ENCODE peak calls at places on chromosome 9, in six cellular contexts. One of them, this sample, is unnamed. For H3K9me3, the result is how much of the 10 kb centered on the place peaks cover.

GRCh38 chr9:68702493-68702892 is 2.5 kb upstream of the PIP5K1B start:
- DNase-seq in spleen: no peak
- DNase-seq in cardiac muscle cell: no peak
- DNase-seq in gastrocnemius medialis: no peak
- DNase-seq in effector memory CD4-positive, alpha-beta T cell: no peak
- DNase-seq in right lobe of liver: no peak
- DNase-seq in this sample: no peak

GRCh38 chr9:98009926-98010325 is 26.8 kb downstream of the ANP32B start:
- DNase-seq in spleen: no peak
- DNase-seq in cardiac muscle cell: no peak
- DNase-seq in gastrocnemius medialis: no peak
- DNase-seq in effector memory CD4-positive, alpha-beta T cell: no peak
- DNase-seq in right lobe of liver: no peak
- DNase-seq in this sample: no peak

GRCh38 chr9:97556721-97557605 is 55.5 kb downstream of the TMOD1 start:
- DNase-seq in spleen: no peak
- DNase-seq in cardiac muscle cell: no peak
- DNase-seq in gastrocnemius medialis: no peak
- DNase-seq in effector memory CD4-positive, alpha-beta T cell: no peak
- DNase-seq in right lobe of liver: peak
- DNase-seq in this sample: peak

GRCh38 chr9:98989036-98990000 is 45.6 kb downstream of the COL15A1 start:
- DNase-seq in spleen: no peak
- DNase-seq in cardiac muscle cell: no peak
- DNase-seq in gastrocnemius medialis: peak
- DNase-seq in effector memory CD4-positive, alpha-beta T cell: no peak
- DNase-seq in right lobe of liver: no peak
- DNase-seq in this sample: peak

GRCh38 chr9:100379862-100380261 is 27.1 kb upstream of the TEX10 start:
- DNase-seq in spleen: no peak
- DNase-seq in cardiac muscle cell: no peak
- DNase-seq in gastrocnemius medialis: no peak
- DNase-seq in effector memory CD4-positive, alpha-beta T cell: no peak
- DNase-seq in right lobe of liver: no peak
- DNase-seq in this sample: no peak

GRCh38 chr9:69421908-69422801 is 97.1 kb downstream of the ENTREP1 start:
- DNase-seq in spleen: no peak
- DNase-seq in cardiac muscle cell: peak
- DNase-seq in gastrocnemius medialis: peak
- DNase-seq in effector memory CD4-positive, alpha-beta T cell: peak
- DNase-seq in right lobe of liver: no peak
- DNase-seq in this sample: peak

GRCh38 chr9:98942906-98943681 is 613 bp upstream of the COL15A1 start:
- DNase-seq in spleen: no peak
- DNase-seq in cardiac muscle cell: no peak
- DNase-seq in gastrocnemius medialis: no peak
- DNase-seq in effector memory CD4-positive, alpha-beta T cell: no peak
- DNase-seq in right lobe of liver: no peak
- DNase-seq in this sample: no peak

GRCh38 chr9:113872485-113873143 is 3.5 kb upstream of the ZNF618 start:
- DNase-seq in spleen: no peak
- DNase-seq in cardiac muscle cell: no peak
- DNase-seq in gastrocnemius medialis: no peak
- DNase-seq in effector memory CD4-positive, alpha-beta T cell: no peak
- DNase-seq in right lobe of liver: no peak
- DNase-seq in this sample: no peak

GRCh38 chr9:34555435-34556230 is 32.8 kb upstream of the ENHO start:
- DNase-seq in spleen: no peak
- DNase-seq in cardiac muscle cell: no peak
- DNase-seq in gastrocnemius medialis: no peak
- DNase-seq in effector memory CD4-positive, alpha-beta T cell: no peak
- DNase-seq in right lobe of liver: peak
- DNase-seq in this sample: no peak

GRCh38 chr9:72718503-72718902 is 197.1 kb downstream of the TMC1 start:
- DNase-seq in spleen: no peak
- DNase-seq in cardiac muscle cell: no peak
- DNase-seq in gastrocnemius medialis: no peak
- DNase-seq in effector memory CD4-positive, alpha-beta T cell: no peak
- DNase-seq in right lobe of liver: no peak
- DNase-seq in this sample: no peak

GRCh38 chr9:128275198-128276007 is at the start of gene GOLGA2:
- DNase-seq in spleen: no peak
- DNase-seq in cardiac muscle cell: peak
- DNase-seq in gastrocnemius medialis: no peak
- DNase-seq in effector memory CD4-positive, alpha-beta T cell: no peak
- DNase-seq in right lobe of liver: no peak
- DNase-seq in this sample: no peak

GRCh38 chr9:77534376-77535057 is 113.6 kb downstream of the GNA14 start:
- DNase-seq in spleen: no peak
- DNase-seq in cardiac muscle cell: no peak
- DNase-seq in gastrocnemius medialis: no peak
- DNase-seq in effector memory CD4-positive, alpha-beta T cell: no peak
- DNase-seq in right lobe of liver: no peak
- DNase-seq in this sample: no peak

GRCh38 chr9:83062653-83063527 is at the start of gene RASEF:
- DNase-seq in spleen: peak
- DNase-seq in cardiac muscle cell: peak
- DNase-seq in gastrocnemius medialis: no peak
- DNase-seq in effector memory CD4-positive, alpha-beta T cell: no peak
- DNase-seq in right lobe of liver: peak
- DNase-seq in this sample: no peak

GRCh38 chr9:115525438-115526058 is 407.6 kb upstream of the TNC start:
- DNase-seq in spleen: no peak
- DNase-seq in cardiac muscle cell: no peak
- DNase-seq in gastrocnemius medialis: no peak
- DNase-seq in effector memory CD4-positive, alpha-beta T cell: no peak
- DNase-seq in right lobe of liver: no peak
- DNase-seq in this sample: no peak

GRCh38 chr9:109467936-109468335 is 30.2 kb downstream of the PTPN3 start:
- DNase-seq in spleen: no peak
- DNase-seq in cardiac muscle cell: no peak
- DNase-seq in gastrocnemius medialis: no peak
- DNase-seq in effector memory CD4-positive, alpha-beta T cell: no peak
- DNase-seq in right lobe of liver: no peak
- DNase-seq in this sample: no peak

GRCh38 chr9:32663741-32664140 is 28.3 kb upstream of the TAF1L start:
- DNase-seq in spleen: no peak
- DNase-seq in cardiac muscle cell: no peak
- DNase-seq in gastrocnemius medialis: no peak
- DNase-seq in effector memory CD4-positive, alpha-beta T cell: no peak
- DNase-seq in right lobe of liver: no peak
- DNase-seq in this sample: no peak

GRCh38 chr9:95507456-95508241 is 9.1 kb downstream of the PTCH1 start:
- DNase-seq in spleen: no peak
- DNase-seq in cardiac muscle cell: peak
- DNase-seq in gastrocnemius medialis: peak
- DNase-seq in effector memory CD4-positive, alpha-beta T cell: peak
- DNase-seq in right lobe of liver: peak
- DNase-seq in this sample: peak

GRCh38 chr9:110918316-110919054 is 119.8 kb downstream of the LPAR1 start:
- DNase-seq in spleen: no peak
- DNase-seq in cardiac muscle cell: no peak
- DNase-seq in gastrocnemius medialis: no peak
- DNase-seq in effector memory CD4-positive, alpha-beta T cell: no peak
- DNase-seq in right lobe of liver: no peak
- DNase-seq in this sample: no peak

GRCh38 chr9:101628173-101628572 is 33.4 kb upstream of the PPP3R2 start:
- DNase-seq in spleen: no peak
- DNase-seq in cardiac muscle cell: peak
- DNase-seq in gastrocnemius medialis: no peak
- DNase-seq in effector memory CD4-positive, alpha-beta T cell: no peak
- DNase-seq in right lobe of liver: no peak
- DNase-seq in this sample: no peak

GRCh38 chr9:37899041-37899440 is 4.9 kb downstream of the SLC25A51 start:
- DNase-seq in spleen: no peak
- DNase-seq in cardiac muscle cell: no peak
- DNase-seq in gastrocnemius medialis: no peak
- DNase-seq in effector memory CD4-positive, alpha-beta T cell: no peak
- DNase-seq in right lobe of liver: no peak
- DNase-seq in this sample: no peak

GRCh38 chr9:22893196-22893843 is 446.7 kb downstream of the DMRTA1 start:
- DNase-seq in spleen: no peak
- DNase-seq in cardiac muscle cell: no peak
- DNase-seq in gastrocnemius medialis: no peak
- DNase-seq in effector memory CD4-positive, alpha-beta T cell: no peak
- DNase-seq in right lobe of liver: no peak
- DNase-seq in this sample: no peak

GRCh38 chr9:31542384-31543055 is 841.9 kb upstream of the ACO1 start:
- DNase-seq in spleen: no peak
- DNase-seq in cardiac muscle cell: peak
- DNase-seq in gastrocnemius medialis: peak
- DNase-seq in effector memory CD4-positive, alpha-beta T cell: peak
- DNase-seq in right lobe of liver: no peak
- DNase-seq in this sample: peak

GRCh38 chr9:105259731-105260612 is 15.5 kb downstream of the SLC44A1 start:
- DNase-seq in spleen: no peak
- DNase-seq in cardiac muscle cell: no peak
- DNase-seq in gastrocnemius medialis: no peak
- DNase-seq in effector memory CD4-positive, alpha-beta T cell: no peak
- DNase-seq in right lobe of liver: no peak
- DNase-seq in this sample: no peak

GRCh38 chr9:127194881-127195713 is 69.5 kb upstream of the GARNL3 start:
- DNase-seq in spleen: peak
- DNase-seq in cardiac muscle cell: no peak
- DNase-seq in gastrocnemius medialis: peak
- DNase-seq in effector memory CD4-positive, alpha-beta T cell: no peak
- DNase-seq in right lobe of liver: no peak
- DNase-seq in this sample: no peak

GRCh38 chr9:14723301-14723700 is 768 bp upstream of the CER1 start:
- DNase-seq in spleen: no peak
- DNase-seq in cardiac muscle cell: no peak
- DNase-seq in gastrocnemius medialis: no peak
- DNase-seq in effector memory CD4-positive, alpha-beta T cell: no peak
- DNase-seq in right lobe of liver: no peak
- DNase-seq in this sample: no peak

GRCh38 chr9:114086009-114086408 is 7.9 kb upstream of the AMBP start:
- DNase-seq in spleen: no peak
- DNase-seq in cardiac muscle cell: no peak
- DNase-seq in gastrocnemius medialis: no peak
- DNase-seq in effector memory CD4-positive, alpha-beta T cell: no peak
- DNase-seq in right lobe of liver: no peak
- DNase-seq in this sample: no peak

GRCh38 chr9:127664678-127665507 is 41.9 kb upstream of the CFAP157 start:
- DNase-seq in spleen: no peak
- DNase-seq in cardiac muscle cell: no peak
- DNase-seq in gastrocnemius medialis: no peak
- DNase-seq in effector memory CD4-positive, alpha-beta T cell: no peak
- DNase-seq in right lobe of liver: no peak
- DNase-seq in this sample: no peak

GRCh38 chr9:128242828-128243485 is 32.9 kb downstream of the GOLGA2 start:
- DNase-seq in spleen: no peak
- DNase-seq in cardiac muscle cell: no peak
- DNase-seq in gastrocnemius medialis: no peak
- DNase-seq in effector memory CD4-positive, alpha-beta T cell: no peak
- DNase-seq in right lobe of liver: no peak
- DNase-seq in this sample: peak

GRCh38 chr9:94921072-94921471 is 194.6 kb downstream of the AOPEP start:
- DNase-seq in spleen: no peak
- DNase-seq in cardiac muscle cell: peak
- DNase-seq in gastrocnemius medialis: no peak
- DNase-seq in effector memory CD4-positive, alpha-beta T cell: no peak
- DNase-seq in right lobe of liver: no peak
- DNase-seq in this sample: peak

GRCh38 chr9:87193925-87194380 is 246.6 kb upstream of the GAS1 start:
- DNase-seq in spleen: no peak
- DNase-seq in cardiac muscle cell: peak
- DNase-seq in gastrocnemius medialis: no peak
- DNase-seq in effector memory CD4-positive, alpha-beta T cell: no peak
- DNase-seq in right lobe of liver: no peak
- DNase-seq in this sample: no peak

GRCh38 chr9:112020680-112021596 is 124.3 kb downstream of the UGCG start:
- DNase-seq in spleen: no peak
- DNase-seq in cardiac muscle cell: no peak
- DNase-seq in gastrocnemius medialis: no peak
- DNase-seq in effector memory CD4-positive, alpha-beta T cell: no peak
- DNase-seq in right lobe of liver: no peak
- DNase-seq in this sample: no peak

GRCh38 chr9:7243838-7244237 is 486.1 kb downstream of the KDM4C start:
- DNase-seq in spleen: no peak
- DNase-seq in cardiac muscle cell: no peak
- DNase-seq in gastrocnemius medialis: no peak
- DNase-seq in effector memory CD4-positive, alpha-beta T cell: no peak
- DNase-seq in right lobe of liver: no peak
- DNase-seq in this sample: no peak

GRCh38 chr9:87529666-87530065 is 32.0 kb downstream of the DAPK1 start:
- DNase-seq in spleen: no peak
- DNase-seq in cardiac muscle cell: no peak
- DNase-seq in gastrocnemius medialis: no peak
- DNase-seq in effector memory CD4-positive, alpha-beta T cell: no peak
- DNase-seq in right lobe of liver: no peak
- DNase-seq in this sample: no peak

GRCh38 chr9:122609810-122610209 is 4.7 kb upstream of the OR1Q1 start:
- DNase-seq in spleen: no peak
- DNase-seq in cardiac muscle cell: no peak
- DNase-seq in gastrocnemius medialis: no peak
- DNase-seq in effector memory CD4-positive, alpha-beta T cell: no peak
- DNase-seq in right lobe of liver: no peak
- DNase-seq in this sample: no peak
- H3K9me3 ChIP-seq in spleen: under half
- H3K9me3 ChIP-seq in cardiac muscle cell: under half
- H3K9me3 ChIP-seq in gastrocnemius medialis: under half
- H3K9me3 ChIP-seq in effector memory CD4-positive, alpha-beta T cell: under half
- H3K9me3 ChIP-seq in right lobe of liver: under half
- H3K9me3 ChIP-seq in this sample: under half

DNA sequence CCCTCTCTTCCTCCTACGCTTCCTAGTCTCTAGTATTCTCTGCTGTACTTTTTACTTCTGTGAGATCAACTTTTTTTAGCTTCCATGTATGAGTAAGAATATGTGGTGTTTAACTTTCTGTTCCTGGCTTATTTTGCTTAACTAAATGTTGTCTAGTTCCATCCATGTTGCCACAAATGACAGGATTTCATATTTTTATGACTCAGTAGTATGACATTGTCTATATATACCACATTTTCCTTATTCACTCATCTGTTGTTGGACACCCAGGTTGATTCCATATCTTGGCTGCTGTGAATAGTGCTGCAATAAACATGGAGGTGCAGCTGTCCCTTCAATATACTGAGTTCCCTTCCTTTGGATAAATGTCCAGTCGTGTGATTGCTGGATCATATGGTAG is 34.8 kb downstream of the FGD3 start:
- DNase-seq in spleen: no peak
- DNase-seq in cardiac muscle cell: no peak
- DNase-seq in gastrocnemius medialis: no peak
- DNase-seq in effector memory CD4-positive, alpha-beta T cell: no peak
- DNase-seq in right lobe of liver: no peak
- DNase-seq in this sample: no peak
- H3K9me3 ChIP-seq in spleen: under half
- H3K9me3 ChIP-seq in cardiac muscle cell: under half
- H3K9me3 ChIP-seq in gastrocnemius medialis: under half
- H3K9me3 ChIP-seq in effector memory CD4-positive, alpha-beta T cell: under half
- H3K9me3 ChIP-seq in right lobe of liver: under half
- H3K9me3 ChIP-seq in this sample: under half

GRCh38 chr9:26673276-26673675 is 219.3 kb downstream of the CAAP1 start:
- DNase-seq in spleen: no peak
- DNase-seq in cardiac muscle cell: no peak
- DNase-seq in gastrocnemius medialis: no peak
- DNase-seq in effector memory CD4-positive, alpha-beta T cell: no peak
- DNase-seq in right lobe of liver: no peak
- DNase-seq in this sample: no peak
- H3K9me3 ChIP-seq in spleen: under half
- H3K9me3 ChIP-seq in cardiac muscle cell: under half
- H3K9me3 ChIP-seq in gastrocnemius medialis: under half
- H3K9me3 ChIP-seq in effector memory CD4-positive, alpha-beta T cell: under half
- H3K9me3 ChIP-seq in right lobe of liver: under half
- H3K9me3 ChIP-seq in this sample: under half

GRCh38 chr9:135002336-135002735 is 84.6 kb upstream of the FCN1 start:
- DNase-seq in spleen: peak
- DNase-seq in cardiac muscle cell: no peak
- DNase-seq in gastrocnemius medialis: no peak
- DNase-seq in effector memory CD4-positive, alpha-beta T cell: no peak
- DNase-seq in right lobe of liver: no peak
- DNase-seq in this sample: no peak
- H3K9me3 ChIP-seq in spleen: under half
- H3K9me3 ChIP-seq in cardiac muscle cell: under half
- H3K9me3 ChIP-seq in gastrocnemius medialis: under half
- H3K9me3 ChIP-seq in effector memory CD4-positive, alpha-beta T cell: under half
- H3K9me3 ChIP-seq in right lobe of liver: under half
- H3K9me3 ChIP-seq in this sample: under half

This sample was measured in tibial artery.